ENCODE peak calls at places on chromosomes 4 and X, in four cellular contexts. V is pancreas, U is AG09319, W is fibroblast of pulmonary artery. X is an unnamed sample.

GRCh38 chr4:183798921-183799307 is 106.2 kb upstream of the STOX2 start:
- DNase-seq in U (no peak), V (no peak), W (no peak), X (no peak)

GRCh38 chr4:2048831-2049230 is 10.3 kb upstream of the NAT8L start:
- DNase-seq in W (no peak), V (no peak), U (no peak), X (no peak)

GRCh38 chr4:173736840-173737239 is 206.8 kb upstream of the HAND2 start:
- DNase-seq in V (no peak), W (peak), U (no peak), X (no peak)

GRCh38 chrX:129731228-129731627 is 7.6 kb upstream of the XPNPEP2 start:
- DNase-seq in V (no peak), W (no peak), U (no peak), X (no peak)

GRCh38 chr4:75287738-75288517 is 226.3 kb downstream of the RCHY1 start:
- DNase-seq in V (no peak), U (no peak), W (no peak), X (no peak)

GRCh38 chr4:15197005-15197404 is 194.7 kb downstream of the CPEB2 start:
- DNase-seq in W (peak), U (no peak), V (no peak), X (no peak)

GRCh38 chr4:10619855-10620254 is 64.7 kb downstream of the CLNK start:
- DNase-seq in V (no peak), U (no peak), W (no peak), X (no peak)

GRCh38 chr4:87050596-87050995 is 115.8 kb downstream of the AFF1 start:
- DNase-seq in W (no peak), V (no peak), U (no peak), X (no peak)

GRCh38 chr4:7399433-7400234 is 35.1 kb downstream of the PSAPL1 start:
- DNase-seq in W (no peak), U (no peak), V (no peak), X (no peak)

GRCh38 chrX:118207831-118208453 is 91.3 kb upstream of the KLHL13 start:
- DNase-seq in U (no peak), V (no peak), W (no peak), X (no peak)

GRCh38 chrX:118205421-118205820 is 88.8 kb upstream of the KLHL13 start:
- DNase-seq in W (no peak), V (no peak), U (no peak), X (no peak)

GRCh38 chrX:118208476-118208875 is 91.9 kb upstream of the KLHL13 start:
- DNase-seq in V (no peak), U (no peak), W (no peak), X (no peak)

GRCh38 chrX:118199997-118200396 is 83.4 kb upstream of the KLHL13 start:
- DNase-seq in W (no peak), V (peak), U (no peak), X (no peak)

DNA sequence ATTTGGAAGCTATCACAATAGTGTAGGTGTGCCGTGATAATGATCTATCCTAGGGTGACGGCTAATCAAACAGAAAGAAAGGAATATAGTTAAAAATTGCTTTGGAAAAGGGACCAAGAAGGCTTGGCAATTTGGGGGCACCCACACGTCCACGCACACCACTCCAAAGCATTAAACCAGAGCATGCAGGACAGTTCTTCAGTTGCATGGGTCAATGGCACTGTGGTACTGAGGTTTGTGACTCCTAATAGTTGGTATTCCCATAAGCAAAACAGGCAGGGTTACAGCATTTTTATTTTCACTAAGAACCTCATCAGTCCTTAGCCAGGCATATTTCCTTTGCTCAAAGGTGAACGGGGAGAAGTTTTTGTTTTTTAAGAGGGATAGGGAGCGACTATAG is 89.4 kb upstream of the KLHL13 start:
- DNase-seq in V (no peak), U (no peak), W (no peak), X (no peak)
- TF ChIP-seq CTCF in V (no peak), U (no peak), W (no peak), X (no peak)

GRCh38 chr4:127988638-127989037 is 23.4 kb downstream of the ABHD18 start:
- DNase-seq in V (no peak), W (no peak), U (no peak), X (no peak)

GRCh38 chr4:127982445-127982844 is 17.2 kb downstream of the ABHD18 start:
- DNase-seq in U (no peak), V (no peak), W (no peak), X (no peak)

DNA sequence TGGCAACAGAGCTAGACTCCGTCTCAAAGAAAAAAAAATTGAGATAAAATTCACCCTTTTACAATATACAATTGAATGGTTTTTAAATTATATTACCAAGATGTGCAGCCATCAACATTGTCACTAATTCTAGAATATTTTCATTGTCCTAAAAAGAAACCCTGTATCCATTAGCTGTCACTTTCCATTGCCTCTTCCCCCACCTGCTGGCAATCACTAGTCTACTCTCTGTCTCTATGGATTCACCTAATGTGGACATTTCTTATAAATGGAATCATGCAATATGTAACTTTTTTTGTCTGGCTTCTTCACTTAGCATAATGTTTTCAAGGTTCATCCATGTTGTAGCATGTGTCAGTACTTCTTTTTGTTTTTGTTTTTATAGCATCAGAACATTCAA is 20.8 kb downstream of the ABHD18 start:
- DNase-seq in U (no peak), W (no peak), V (no peak), X (no peak)
- TF ChIP-seq CTCF in U (no peak), W (no peak), V (no peak), X (no peak)

DNA sequence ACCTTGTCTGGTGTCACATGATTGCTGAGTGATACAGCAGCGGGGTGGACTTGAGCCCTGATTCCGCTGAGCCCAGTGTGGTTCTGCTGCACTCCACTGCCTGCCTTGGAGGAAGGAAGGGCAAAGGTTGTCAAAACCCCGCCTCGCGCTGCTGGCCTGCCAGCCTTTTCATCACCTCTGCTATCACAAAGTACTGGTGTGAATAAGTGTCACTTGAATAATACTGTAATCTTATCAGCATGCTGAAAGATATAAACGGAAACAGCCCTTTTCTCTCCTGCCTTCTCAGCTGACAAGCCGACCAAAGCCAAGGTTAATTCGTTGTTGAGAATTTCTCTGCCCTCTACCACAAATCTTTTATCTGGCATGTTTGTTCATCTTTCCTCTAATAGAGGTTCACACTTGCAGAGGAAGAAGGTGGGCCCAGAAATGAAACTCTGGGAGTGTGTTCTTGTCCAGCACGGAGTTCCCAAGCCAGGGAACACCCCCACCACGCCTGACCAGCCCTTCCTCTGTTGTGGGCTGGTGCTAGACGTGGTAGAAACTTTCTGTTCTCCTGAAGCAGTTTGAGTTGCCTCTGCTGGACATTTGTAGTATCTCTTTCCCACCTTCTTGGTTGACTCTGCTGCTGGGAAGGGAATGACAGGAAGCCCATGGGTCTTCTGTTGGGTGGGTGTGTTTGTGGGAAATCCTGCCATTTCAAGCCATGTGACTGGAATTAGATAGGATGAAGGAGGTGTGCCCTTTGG is 21.5 kb downstream of the FHDC1 start:
- DNase-seq in W (no peak), U (no peak), V (peak), X (no peak)
- TF ChIP-seq CTCF in W (peak), U (no peak), V (no peak), X (no peak)

GRCh38 chr4:138175337-138175794 is 66.8 kb downstream of the SLC7A11 start:
- DNase-seq in V (peak), W (peak), U (peak), X (no peak)
- TF ChIP-seq CTCF in V (no peak), W (peak), U (peak), X (no peak)